ENCODE peak calls at places on chromosomes 12 and 14, in six cellular contexts. O, Q, E, B, K and G are unnamed samples.

GRCh38 chr14:76551906-76552305 is 176.0 kb downstream of the ESRRB start:
- DNase-seq in O (no peak), E (no peak), B (no peak), K (no peak), Q (no peak), G (no peak)

GRCh38 chr14:30194769-30195168 is 267.1 kb upstream of the PRKD1 start:
- DNase-seq in K (no peak), E (peak; percentile 59), O (no peak), Q (no peak), B (peak; percentile 91), G (no peak)

GRCh38 chr12:25781223-25781622 is 177.3 kb upstream of the RASSF8 start:
- DNase-seq in Q (no peak), E (no peak), B (no peak), O (no peak), K (no peak), G (no peak)

GRCh38 chr12:6383572-6384498 is at the start of gene LTBR:
- DNase-seq in E (peak; percentile 95), Q (peak; percentile 96), B (peak; percentile 90), O (no peak), K (peak; percentile 78), G (peak; percentile 97)

GRCh38 chr12:7444076-7444475 is at the start of gene CD163L1:
- DNase-seq in E (no peak), Q (no peak), O (no peak), K (no peak), B (no peak), G (no peak)

GRCh38 chr14:97387252-97387882 is 590.2 kb downstream of the VRK1 start:
- DNase-seq in K (no peak), E (no peak), Q (no peak), B (no peak), O (no peak), G (no peak)

GRCh38 chr14:104973215-104974145 is 4.7 kb downstream of the AHNAK2 start:
- DNase-seq in Q (peak; percentile 51), O (no peak), K (peak; percentile 79), B (peak; percentile 94), E (peak; percentile 93), G (peak; percentile 67)

GRCh38 chr12:50246159-50246865 is 37.0 kb downstream of the LIMA1 start:
- DNase-seq in B (no peak), O (no peak), Q (no peak), K (no peak), E (peak; percentile 48), G (no peak)

GRCh38 chr14:90545966-90546751 is 149.3 kb downstream of the CALM1 start:
- DNase-seq in O (no peak), Q (no peak), B (no peak), E (no peak), K (peak; percentile 78), G (peak; percentile 32)

GRCh38 chr12:77118696-77119095 is 53.3 kb upstream of the E2F7 start:
- DNase-seq in K (no peak), E (peak; percentile 55), Q (no peak), B (peak; percentile 53), O (no peak), G (no peak)

DNA sequence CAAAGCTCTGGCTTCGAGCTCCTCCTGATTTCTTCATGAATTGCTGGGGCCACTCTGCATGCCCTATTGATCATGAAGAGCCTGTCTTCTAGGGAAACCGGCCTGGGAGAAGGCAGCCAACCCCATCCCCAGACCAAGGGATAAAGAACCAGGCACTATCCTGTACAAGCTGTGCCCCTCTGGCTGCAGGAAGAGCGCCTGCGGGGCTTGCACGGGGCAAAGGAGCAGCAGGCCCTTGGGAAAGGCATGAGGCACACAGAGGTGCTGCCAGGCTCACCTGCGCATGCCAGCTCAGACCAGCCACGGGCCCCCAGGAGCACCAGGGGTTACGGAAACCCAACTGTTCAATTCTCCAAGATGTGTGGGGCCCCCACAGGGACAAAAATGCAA is 2.1 kb downstream of the ITPK1 start:
- DNase-seq in Q (no peak), K (no peak), O (no peak), E (no peak), B (no peak), G (no peak)
- H3K27ac ChIP-seq in Q (peak overlapping the region; percentile 97), K (peak overlapping the region; percentile 97), O (peak overlapping the region; percentile 14), E (no peak overlapping the region), B (no peak overlapping the region), G (peak overlapping the region; percentile 10)

DNA sequence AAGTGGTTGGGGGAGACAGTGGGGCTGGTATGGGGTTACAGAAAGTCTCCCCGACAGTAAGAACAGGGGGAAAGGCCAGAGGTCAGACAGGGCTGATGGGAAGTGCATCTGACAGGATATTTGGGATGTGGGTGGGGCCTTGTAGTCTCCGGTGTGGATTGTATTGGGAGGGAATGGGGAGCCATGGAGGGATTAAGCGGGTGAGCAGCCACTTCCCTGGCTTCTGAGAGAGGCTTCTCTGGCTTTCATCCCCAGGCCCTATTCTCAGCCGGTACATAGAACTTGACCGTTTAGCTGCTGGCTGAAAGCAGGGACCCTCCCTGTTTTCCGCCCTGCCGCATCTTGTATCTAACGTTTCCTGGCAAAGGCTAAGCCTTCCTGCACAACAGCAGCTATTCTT is 222.0 kb upstream of the LHX5 start:
- DNase-seq in Q (no peak), O (no peak), K (no peak), E (no peak), B (no peak), G (no peak)
- H3K27me3 ChIP-seq in Q (no peaks in the 10 kb centered on the region), O (no peaks in the 10 kb centered on the region), K (no peaks in the 10 kb centered on the region), E (peaks cover 76% of the 10 kb centered on the region), B (peaks cover 2% of the 10 kb centered on the region), G (peaks cover 34% of the 10 kb centered on the region)

GRCh38 chr14:81001447-81001846 is 46.0 kb downstream of the TSHR start:
- DNase-seq in K (no peak), O (no peak), Q (no peak), B (no peak), E (no peak), G (no peak)

GRCh38 chr14:81009339-81009738 is 53.9 kb downstream of the TSHR start:
- DNase-seq in Q (no peak), E (no peak), B (no peak), O (no peak), K (no peak), G (no peak)

GRCh38 chr14:81005540-81006228 is 50.3 kb downstream of the TSHR start:
- DNase-seq in O (no peak), B (no peak), K (no peak), Q (no peak), E (no peak), G (no peak)

DNA sequence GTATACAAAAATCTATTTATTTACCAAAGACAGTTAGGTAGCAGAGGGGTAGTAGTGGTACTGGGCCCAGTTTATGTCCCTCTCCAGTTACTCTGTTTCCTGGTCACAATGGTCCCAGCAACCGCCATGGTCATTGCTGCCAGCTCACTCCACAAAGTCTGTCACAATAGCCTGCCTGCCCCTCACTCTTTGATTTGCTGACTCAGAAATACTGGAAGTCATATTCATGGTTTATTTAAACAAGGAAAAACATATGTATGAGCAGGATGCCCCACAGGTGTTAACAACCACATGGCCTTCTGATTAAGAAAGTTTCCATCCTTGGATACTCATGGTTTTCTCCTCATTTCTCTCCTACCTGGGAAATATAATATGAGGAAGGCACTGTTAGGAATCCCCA is 49.2 kb downstream of the TSHR start:
- DNase-seq in K (no peak), Q (no peak), O (no peak), E (no peak), B (no peak), G (no peak)
- H3K27ac ChIP-seq in K (no peak overlapping the region), Q (no peak overlapping the region), O (no peak overlapping the region), E (no peak overlapping the region), B (no peak overlapping the region), G (no peak overlapping the region)

DNA sequence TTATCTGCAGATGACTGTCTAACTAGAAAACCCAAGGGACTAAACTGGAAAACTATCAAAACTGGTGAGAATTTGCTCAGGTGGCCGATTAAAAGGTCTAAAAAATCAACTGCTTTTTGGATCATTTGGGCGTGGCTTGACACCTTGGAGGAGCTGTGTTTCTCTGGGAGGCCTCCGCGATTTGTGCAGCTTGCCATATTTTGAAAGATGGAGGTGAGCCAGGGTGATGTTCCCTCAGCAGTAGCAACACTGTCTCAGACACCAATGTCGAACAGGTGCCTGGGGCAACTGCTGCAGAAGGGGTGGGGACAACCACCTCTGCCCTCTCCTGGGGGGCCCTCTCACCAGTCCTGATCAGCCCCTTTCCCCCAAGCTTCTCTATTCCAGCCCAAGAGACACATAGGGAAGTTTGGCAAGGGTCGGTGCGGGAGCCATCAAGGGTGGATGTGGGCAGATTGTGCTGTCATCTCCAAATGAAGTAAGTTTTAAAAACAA is 3.8 kb downstream of the CCDC177 start:
- DNase-seq in E (no peak), O (no peak), Q (no peak), B (no peak), K (no peak), G (no peak)
- H3K27me3 ChIP-seq in E (peaks cover 94% of the 10 kb centered on the region), O (peaks cover 20% of the 10 kb centered on the region), Q (no peaks in the 10 kb centered on the region), B (peaks cover 81% of the 10 kb centered on the region), K (peaks cover 6% of the 10 kb centered on the region), G (peaks cover 84% of the 10 kb centered on the region)

GRCh38 chr12:123389560-123390351 is 5.8 kb downstream of the KMT5A start:
- DNase-seq in B (no peak), E (peak; percentile 47), K (peak; percentile 55), O (no peak), Q (peak; percentile 58), G (peak; percentile 82)
- H3K27ac ChIP-seq in B (peak overlapping the region; percentile 67), E (peak overlapping the region; percentile 46), K (peak overlapping the region; percentile 84), O (peak overlapping the region; percentile 54), Q (peak overlapping the region; percentile 81), G (peak overlapping the region; percentile 88)

GRCh38 chr12:131383741-131384543 is 326.9 kb upstream of the SFSWAP start:
- DNase-seq in Q (no peak), E (no peak), K (no peak), B (no peak), O (no peak), G (no peak)
- H3K27me3 ChIP-seq in Q (no peaks in the 10 kb centered on the region), E (peaks cover 54% of the 10 kb centered on the region), K (peaks cover 7% of the 10 kb centered on the region), B (no peaks in the 10 kb centered on the region), O (no peaks in the 10 kb centered on the region), G (peaks cover 6% of the 10 kb centered on the region)